ENCODE peak calls at places on chromosomes 4 and X, in six cellular contexts. N is stimulated activated CD4-positive, alpha-beta T cell treated with anti-CD3 and anti-CD28 coated beads, TNF-alpha, amount 100 ng/mL, for 24 hours; E is brain microvascular endothelial cell; Q is pancreas; G is SK-N-DZ; F is NCI-H2029 treated with DMSO at 0.1 percent for 48 hours. X is an unnamed sample.

GRCh38 chr4:33709247-33709646 is 2535.1 kb downstream of the ARAP2 start:
- DNase-seq in N (no peak), E (peak; percentile 25), Q (no peak), G (no peak), F (no peak), X (no peak)

GRCh38 chr4:174244441-174244840 is 39.0 kb downstream of the FBXO8 start:
- DNase-seq in N (no peak), E (no peak), Q (no peak), G (no peak), F (no peak), X (no peak)

GRCh38 chrX:57445046-57445445 is 146.8 kb upstream of the ZXDB start:
- DNase-seq in N (no peak), E (no peak), Q (no peak), G (no peak), F (no peak), X (no peak)

GRCh38 chrX:19794690-19795089 is 92.7 kb downstream of the SH3KBP1 start:
- DNase-seq in N (no peak), E (no peak), Q (no peak), G (no peak), F (no peak), X (peak; percentile 28)

GRCh38 chr4:185721949-185722316 is 90.1 kb downstream of the SORBS2 start:
- DNase-seq in N (no peak), E (peak; percentile 58), Q (no peak), G (no peak), F (peak; percentile 32), X (peak; percentile 70)

GRCh38 chr4:139242511-139243051 is 37.4 kb downstream of the MGARP start:
- DNase-seq in N (no peak), E (peak; percentile 85), Q (no peak), G (no peak), F (peak; percentile 59), X (no peak)

GRCh38 chr4:8817813-8818062 is 53.9 kb downstream of the HMX1 start:
- DNase-seq in N (no peak), E (no peak), Q (no peak), G (no peak), F (no peak), X (no peak)

GRCh38 chr4:14155803-14156202 is 528.3 kb upstream of the BOD1L1 start:
- DNase-seq in N (no peak), E (no peak), Q (no peak), G (no peak), F (no peak), X (no peak)

GRCh38 chrX:41720125-41720780 is 3.7 kb upstream of the GPR82 start:
- DNase-seq in N (no peak), E (peak; percentile 53), Q (no peak), G (no peak), F (no peak), X (no peak)

GRCh38 chrX:15269120-15269519 is 763 bp downstream of the ASB9 start:
- DNase-seq in N (no peak), E (no peak), Q (no peak), G (no peak), F (no peak), X (no peak)

GRCh38 chrX:70454441-70455365 is 10.1 kb downstream of the DLG3 start:
- DNase-seq in N (peak; percentile 19), E (peak; percentile 49), Q (peak; percentile 92), G (peak; percentile 93), F (peak; percentile 79), X (peak; percentile 83)

GRCh38 chr4:107837298-107837697 is 12.6 kb downstream of the SGMS2 start:
- DNase-seq in N (no peak), E (no peak), Q (no peak), G (no peak), F (no peak), X (no peak)

GRCh38 chr4:80231180-80231579 is 33.9 kb downstream of the PRDM8 start:
- DNase-seq in N (no peak), E (no peak), Q (no peak), G (no peak), F (no peak), X (no peak)

GRCh38 chrX:2589186-2590020 is 88.6 kb upstream of the DHRSX start:
- DNase-seq in N (no peak), E (no peak), Q (no peak), G (no peak), F (no peak), X (no peak)

X was measured in LNCaP clone FGC.